ENCODE peak calls at places on chromosome 9, in seven cellular contexts. One of them, this sample, is unnamed.

GRCh38 chr9:137316012-137316981 is 14.2 kb upstream of the NRARP start:
- DNase-seq in breast epithelium: peak
- DNase-seq in mucosa of descending colon: peak
- DNase-seq in tibial artery: peak
- DNase-seq in dorsolateral prefrontal cortex: no peak
- DNase-seq in choroid plexus epithelial cell: no peak
- DNase-seq in lower lobe of right lung: no peak
- DNase-seq in this sample: peak

GRCh38 chr9:91197232-91198181 is 164.2 kb downstream of the AUH start:
- DNase-seq in tibial artery: peak
- DNase-seq in dorsolateral prefrontal cortex: no peak
- DNase-seq in lower lobe of right lung: peak
- DNase-seq in choroid plexus epithelial cell: peak
- DNase-seq in breast epithelium: no peak
- DNase-seq in mucosa of descending colon: peak
- DNase-seq in this sample: peak

GRCh38 chr9:71509054-71509453 is 259.3 kb downstream of the CEMIP2 start:
- DNase-seq in lower lobe of right lung: no peak
- DNase-seq in tibial artery: no peak
- DNase-seq in breast epithelium: no peak
- DNase-seq in dorsolateral prefrontal cortex: no peak
- DNase-seq in mucosa of descending colon: no peak
- DNase-seq in choroid plexus epithelial cell: no peak
- DNase-seq in this sample: peak

GRCh38 chr9:120735415-120736126 is 21.3 kb upstream of the MEGF9 start:
- DNase-seq in mucosa of descending colon: no peak
- DNase-seq in tibial artery: no peak
- DNase-seq in choroid plexus epithelial cell: peak
- DNase-seq in lower lobe of right lung: peak
- DNase-seq in dorsolateral prefrontal cortex: no peak
- DNase-seq in breast epithelium: no peak
- DNase-seq in this sample: peak

GRCh38 chr9:89502038-89502601 is 4.2 kb upstream of the SEMA4D start:
- DNase-seq in tibial artery: no peak
- DNase-seq in breast epithelium: no peak
- DNase-seq in choroid plexus epithelial cell: no peak
- DNase-seq in mucosa of descending colon: no peak
- DNase-seq in dorsolateral prefrontal cortex: no peak
- DNase-seq in lower lobe of right lung: no peak
- DNase-seq in this sample: no peak

GRCh38 chr9:33815781-33816180 is 1.2 kb upstream of the UBE2R2 start:
- DNase-seq in choroid plexus epithelial cell: no peak
- DNase-seq in lower lobe of right lung: no peak
- DNase-seq in dorsolateral prefrontal cortex: no peak
- DNase-seq in tibial artery: no peak
- DNase-seq in breast epithelium: no peak
- DNase-seq in mucosa of descending colon: no peak
- DNase-seq in this sample: no peak

GRCh38 chr9:99296375-99296951 is 74.4 kb downstream of the SEC61B start:
- DNase-seq in tibial artery: no peak
- DNase-seq in dorsolateral prefrontal cortex: peak
- DNase-seq in breast epithelium: no peak
- DNase-seq in choroid plexus epithelial cell: peak
- DNase-seq in mucosa of descending colon: peak
- DNase-seq in lower lobe of right lung: no peak
- DNase-seq in this sample: no peak

GRCh38 chr9:35948451-35948850 is 9.5 kb downstream of the OR2S2 start:
- DNase-seq in lower lobe of right lung: no peak
- DNase-seq in mucosa of descending colon: no peak
- DNase-seq in dorsolateral prefrontal cortex: no peak
- DNase-seq in breast epithelium: no peak
- DNase-seq in choroid plexus epithelial cell: no peak
- DNase-seq in tibial artery: no peak
- DNase-seq in this sample: no peak

GRCh38 chr9:21070171-21070571 is 7.6 kb downstream of the IFNB1 start:
- DNase-seq in tibial artery: peak
- DNase-seq in breast epithelium: no peak
- DNase-seq in mucosa of descending colon: peak
- DNase-seq in choroid plexus epithelial cell: peak
- DNase-seq in lower lobe of right lung: no peak
- DNase-seq in dorsolateral prefrontal cortex: peak
- DNase-seq in this sample: peak

GRCh38 chr9:35257986-35258664 is 96.3 kb downstream of the UNC13B start:
- DNase-seq in tibial artery: no peak
- DNase-seq in lower lobe of right lung: peak
- DNase-seq in mucosa of descending colon: no peak
- DNase-seq in breast epithelium: no peak
- DNase-seq in choroid plexus epithelial cell: no peak
- DNase-seq in dorsolateral prefrontal cortex: no peak
- DNase-seq in this sample: peak

GRCh38 chr9:109017493-109017892 is 4.2 kb upstream of the CTNNAL1 start:
- DNase-seq in choroid plexus epithelial cell: no peak
- DNase-seq in tibial artery: no peak
- DNase-seq in lower lobe of right lung: no peak
- DNase-seq in mucosa of descending colon: no peak
- DNase-seq in breast epithelium: no peak
- DNase-seq in dorsolateral prefrontal cortex: no peak
- DNase-seq in this sample: no peak

GRCh38 chr9:129665008-129665771 is at the start of gene PRRX2:
- DNase-seq in lower lobe of right lung: no peak
- DNase-seq in breast epithelium: no peak
- DNase-seq in mucosa of descending colon: no peak
- DNase-seq in dorsolateral prefrontal cortex: no peak
- DNase-seq in tibial artery: peak
- DNase-seq in choroid plexus epithelial cell: no peak
- DNase-seq in this sample: no peak

GRCh38 chr9:103941104-103941503 is 153.0 kb upstream of the SMC2 start:
- DNase-seq in mucosa of descending colon: no peak
- DNase-seq in lower lobe of right lung: no peak
- DNase-seq in choroid plexus epithelial cell: no peak
- DNase-seq in dorsolateral prefrontal cortex: no peak
- DNase-seq in breast epithelium: no peak
- DNase-seq in tibial artery: no peak
- DNase-seq in this sample: no peak

GRCh38 chr9:84277646-84278045 is 62.9 kb downstream of the SLC28A3 start:
- DNase-seq in choroid plexus epithelial cell: no peak
- DNase-seq in mucosa of descending colon: no peak
- DNase-seq in breast epithelium: no peak
- DNase-seq in tibial artery: no peak
- DNase-seq in dorsolateral prefrontal cortex: no peak
- DNase-seq in lower lobe of right lung: no peak
- DNase-seq in this sample: peak

GRCh38 chr9:13568851-13569618 is 289.5 kb upstream of the MPDZ start:
- DNase-seq in tibial artery: no peak
- DNase-seq in breast epithelium: no peak
- DNase-seq in dorsolateral prefrontal cortex: peak
- DNase-seq in lower lobe of right lung: no peak
- DNase-seq in mucosa of descending colon: no peak
- DNase-seq in choroid plexus epithelial cell: no peak
- DNase-seq in this sample: no peak

GRCh38 chr9:129480705-129481104 is 140.2 kb downstream of the C9orf50 start:
- DNase-seq in choroid plexus epithelial cell: no peak
- DNase-seq in mucosa of descending colon: no peak
- DNase-seq in lower lobe of right lung: no peak
- DNase-seq in dorsolateral prefrontal cortex: no peak
- DNase-seq in breast epithelium: no peak
- DNase-seq in tibial artery: no peak
- DNase-seq in this sample: no peak

GRCh38 chr9:110148384-110148783 is 59.6 kb downstream of the C9orf152 start:
- DNase-seq in tibial artery: no peak
- DNase-seq in lower lobe of right lung: no peak
- DNase-seq in breast epithelium: no peak
- DNase-seq in mucosa of descending colon: no peak
- DNase-seq in choroid plexus epithelial cell: peak
- DNase-seq in dorsolateral prefrontal cortex: no peak
- DNase-seq in this sample: no peak

GRCh38 chr9:133963166-133963565 is 29.0 kb downstream of the VAV2 start:
- DNase-seq in tibial artery: no peak
- DNase-seq in lower lobe of right lung: peak
- DNase-seq in dorsolateral prefrontal cortex: no peak
- DNase-seq in choroid plexus epithelial cell: no peak
- DNase-seq in mucosa of descending colon: no peak
- DNase-seq in breast epithelium: no peak
- DNase-seq in this sample: no peak

GRCh38 chr9:110016340-110016739 is 191.6 kb downstream of the C9orf152 start:
- DNase-seq in tibial artery: no peak
- DNase-seq in choroid plexus epithelial cell: peak
- DNase-seq in breast epithelium: no peak
- DNase-seq in lower lobe of right lung: no peak
- DNase-seq in mucosa of descending colon: no peak
- DNase-seq in dorsolateral prefrontal cortex: no peak
- DNase-seq in this sample: peak

GRCh38 chr9:124218438-124219289 is 39.1 kb upstream of the NEK6 start:
- DNase-seq in tibial artery: peak
- DNase-seq in mucosa of descending colon: peak
- DNase-seq in choroid plexus epithelial cell: peak
- DNase-seq in lower lobe of right lung: peak
- DNase-seq in breast epithelium: peak
- DNase-seq in dorsolateral prefrontal cortex: no peak
- DNase-seq in this sample: peak
- TF ChIP-seq CTCF in tibial artery: no peak
- TF ChIP-seq CTCF in mucosa of descending colon: no peak
- TF ChIP-seq CTCF in choroid plexus epithelial cell: peak
- TF ChIP-seq CTCF in lower lobe of right lung: no peak
- TF ChIP-seq CTCF in breast epithelium: no peak
- TF ChIP-seq CTCF in dorsolateral prefrontal cortex: no peak
- TF ChIP-seq CTCF in this sample: no peak

GRCh38 chr9:128454991-128455390 is 815 bp upstream of the ODF2 start:
- DNase-seq in choroid plexus epithelial cell: no peak
- DNase-seq in mucosa of descending colon: peak
- DNase-seq in lower lobe of right lung: no peak
- DNase-seq in dorsolateral prefrontal cortex: no peak
- DNase-seq in breast epithelium: no peak
- DNase-seq in tibial artery: no peak
- DNase-seq in this sample: no peak

GRCh38 chr9:128455849-128456612 is at the start of gene ODF2:
- DNase-seq in dorsolateral prefrontal cortex: peak
- DNase-seq in breast epithelium: peak
- DNase-seq in tibial artery: peak
- DNase-seq in choroid plexus epithelial cell: peak
- DNase-seq in mucosa of descending colon: peak
- DNase-seq in lower lobe of right lung: peak
- DNase-seq in this sample: peak

GRCh38 chr9:128456613-128457061 is 831 bp downstream of the ODF2 start:
- DNase-seq in breast epithelium: no peak
- DNase-seq in lower lobe of right lung: peak
- DNase-seq in choroid plexus epithelial cell: peak
- DNase-seq in mucosa of descending colon: peak
- DNase-seq in tibial artery: peak
- DNase-seq in dorsolateral prefrontal cortex: peak
- DNase-seq in this sample: peak

GRCh38 chr9:128459011-128459410 is 3.2 kb downstream of the ODF2 start:
- DNase-seq in choroid plexus epithelial cell: no peak
- DNase-seq in lower lobe of right lung: no peak
- DNase-seq in breast epithelium: no peak
- DNase-seq in tibial artery: no peak
- DNase-seq in dorsolateral prefrontal cortex: peak
- DNase-seq in mucosa of descending colon: no peak
- DNase-seq in this sample: no peak

DNA sequence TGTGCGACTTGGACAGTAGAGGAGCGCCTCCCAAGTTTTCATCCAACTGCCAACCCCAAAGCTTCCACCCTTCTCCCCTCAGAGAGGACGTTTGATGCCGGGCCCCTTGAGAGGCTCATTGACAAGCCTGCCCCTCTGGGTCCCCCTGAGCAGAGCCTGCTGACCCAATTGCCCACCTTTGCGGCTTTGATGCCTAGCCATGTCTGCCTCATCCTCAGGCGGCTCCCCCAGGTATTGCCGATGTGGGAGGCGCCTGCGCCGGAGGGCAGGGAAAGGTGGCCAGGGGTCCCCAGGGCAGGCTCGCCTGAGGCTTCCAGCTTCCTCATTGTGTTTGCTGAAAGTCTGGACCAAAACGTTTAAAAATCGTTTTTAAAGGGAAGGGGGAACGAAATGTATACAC is 1.4 kb downstream of the ODF2 start:
- DNase-seq in breast epithelium: no peak
- DNase-seq in choroid plexus epithelial cell: no peak
- DNase-seq in mucosa of descending colon: no peak
- DNase-seq in tibial artery: no peak
- DNase-seq in dorsolateral prefrontal cortex: peak
- DNase-seq in lower lobe of right lung: no peak
- DNase-seq in this sample: no peak
- H3K4me3 ChIP-seq in breast epithelium: peak
- H3K4me3 ChIP-seq in choroid plexus epithelial cell: peak
- H3K4me3 ChIP-seq in mucosa of descending colon: no peak
- H3K4me3 ChIP-seq in tibial artery: peak
- H3K4me3 ChIP-seq in dorsolateral prefrontal cortex: peak
- H3K4me3 ChIP-seq in lower lobe of right lung: peak
- H3K4me3 ChIP-seq in this sample: peak

GRCh38 chr9:70229579-70229978 is 29.2 kb upstream of the SMC5 start:
- DNase-seq in mucosa of descending colon: no peak
- DNase-seq in breast epithelium: no peak
- DNase-seq in choroid plexus epithelial cell: peak
- DNase-seq in tibial artery: no peak
- DNase-seq in dorsolateral prefrontal cortex: no peak
- DNase-seq in lower lobe of right lung: no peak
- DNase-seq in this sample: peak
- TF ChIP-seq CTCF in mucosa of descending colon: no peak
- TF ChIP-seq CTCF in breast epithelium: no peak
- TF ChIP-seq CTCF in choroid plexus epithelial cell: peak
- TF ChIP-seq CTCF in tibial artery: peak
- TF ChIP-seq CTCF in dorsolateral prefrontal cortex: peak
- TF ChIP-seq CTCF in lower lobe of right lung: no peak
- TF ChIP-seq CTCF in this sample: peak

GRCh38 chr9:112868956-112869594 is 21.6 kb downstream of the SLC46A2 start:
- DNase-seq in lower lobe of right lung: no peak
- DNase-seq in dorsolateral prefrontal cortex: no peak
- DNase-seq in breast epithelium: no peak
- DNase-seq in tibial artery: peak
- DNase-seq in mucosa of descending colon: no peak
- DNase-seq in choroid plexus epithelial cell: no peak
- DNase-seq in this sample: no peak

GRCh38 chr9:112872019-112872418 is 18.7 kb downstream of the SLC46A2 start:
- DNase-seq in mucosa of descending colon: no peak
- DNase-seq in dorsolateral prefrontal cortex: no peak
- DNase-seq in choroid plexus epithelial cell: no peak
- DNase-seq in tibial artery: no peak
- DNase-seq in breast epithelium: no peak
- DNase-seq in lower lobe of right lung: no peak
- DNase-seq in this sample: no peak

GRCh38 chr9:112870556-112870955 is 20.1 kb downstream of the SLC46A2 start:
- DNase-seq in breast epithelium: no peak
- DNase-seq in choroid plexus epithelial cell: no peak
- DNase-seq in tibial artery: peak
- DNase-seq in mucosa of descending colon: no peak
- DNase-seq in lower lobe of right lung: no peak
- DNase-seq in dorsolateral prefrontal cortex: no peak
- DNase-seq in this sample: no peak

GRCh38 chr9:112868461-112868860 is 22.2 kb downstream of the SLC46A2 start:
- DNase-seq in choroid plexus epithelial cell: no peak
- DNase-seq in mucosa of descending colon: no peak
- DNase-seq in breast epithelium: no peak
- DNase-seq in lower lobe of right lung: no peak
- DNase-seq in tibial artery: peak
- DNase-seq in dorsolateral prefrontal cortex: no peak
- DNase-seq in this sample: peak

DNA sequence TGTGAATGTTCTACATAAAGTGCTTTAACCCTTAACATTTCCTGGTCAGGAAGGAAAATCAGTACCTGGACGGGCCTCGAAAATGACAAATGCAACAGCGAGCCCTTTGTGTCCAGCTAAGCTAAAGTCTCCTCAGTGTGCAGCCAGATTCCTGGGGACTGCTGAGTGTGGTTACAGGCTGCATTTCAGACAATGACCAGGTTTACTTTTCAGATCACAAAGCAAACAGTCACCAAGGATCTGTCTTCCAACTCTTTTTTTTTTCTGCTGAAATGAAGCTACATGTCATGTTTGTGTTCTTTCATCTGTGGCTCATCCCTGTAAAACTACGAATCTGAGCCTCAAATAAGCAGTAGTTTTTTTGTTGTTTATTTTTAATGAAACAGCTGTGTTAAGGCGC is 20.8 kb downstream of the SLC46A2 start:
- DNase-seq in dorsolateral prefrontal cortex: no peak
- DNase-seq in tibial artery: no peak
- DNase-seq in breast epithelium: no peak
- DNase-seq in lower lobe of right lung: no peak
- DNase-seq in choroid plexus epithelial cell: no peak
- DNase-seq in mucosa of descending colon: no peak
- DNase-seq in this sample: no peak
- H3K4me3 ChIP-seq in dorsolateral prefrontal cortex: no peak
- H3K4me3 ChIP-seq in tibial artery: no peak
- H3K4me3 ChIP-seq in breast epithelium: no peak
- H3K4me3 ChIP-seq in lower lobe of right lung: no peak
- H3K4me3 ChIP-seq in choroid plexus epithelial cell: no peak
- H3K4me3 ChIP-seq in mucosa of descending colon: no peak
- H3K4me3 ChIP-seq in this sample: no peak